ENCODE peak calls at places on chromosomes 1 and 21, in six cellular contexts. One of them, this sample, is unnamed.

GRCh38 chr1:56068908-56069307 is 510.5 kb downstream of the PLPP3 start:
- ATAC-seq in HCT116: no peak
- ATAC-seq in K562: no peak
- ATAC-seq in upper lobe of left lung: no peak
- ATAC-seq in right lobe of liver: no peak
- ATAC-seq in IMR-90: peak; percentile 40
- ATAC-seq in this sample: no peak

GRCh38 chr21:46392921-46393320 is 65.8 kb upstream of the DIP2A start:
- ATAC-seq in HCT116: no peak
- ATAC-seq in K562: peak; percentile 50
- ATAC-seq in upper lobe of left lung: peak; percentile 86
- ATAC-seq in right lobe of liver: no peak
- ATAC-seq in IMR-90: no peak
- ATAC-seq in this sample: peak; percentile 69

GRCh38 chr1:154749078-154749760 is 120.9 kb downstream of the KCNN3 start:
- ATAC-seq in HCT116: peak; percentile 99
- ATAC-seq in K562: peak; percentile 82
- ATAC-seq in upper lobe of left lung: no peak
- ATAC-seq in right lobe of liver: peak; percentile 45
- ATAC-seq in IMR-90: no peak
- ATAC-seq in this sample: no peak

GRCh38 chr1:18931731-18932130 is 24.7 kb downstream of the IFFO2 start:
- ATAC-seq in HCT116: no peak
- ATAC-seq in K562: no peak
- ATAC-seq in upper lobe of left lung: no peak
- ATAC-seq in right lobe of liver: no peak
- ATAC-seq in IMR-90: no peak
- ATAC-seq in this sample: no peak

GRCh38 chr1:50645147-50645546 is 221.9 kb upstream of the DMRTA2 start:
- ATAC-seq in HCT116: no peak
- ATAC-seq in K562: no peak
- ATAC-seq in upper lobe of left lung: no peak
- ATAC-seq in right lobe of liver: no peak
- ATAC-seq in IMR-90: peak; percentile 35
- ATAC-seq in this sample: no peak

GRCh38 chr1:15708486-15709137 is 24.5 kb downstream of the PLEKHM2 start:
- ATAC-seq in HCT116: no peak
- ATAC-seq in K562: no peak
- ATAC-seq in upper lobe of left lung: no peak
- ATAC-seq in right lobe of liver: no peak
- ATAC-seq in IMR-90: no peak
- ATAC-seq in this sample: no peak

GRCh38 chr1:43531906-43532584 is 1.4 kb downstream of the PTPRF start:
- ATAC-seq in HCT116: no peak
- ATAC-seq in K562: no peak
- ATAC-seq in upper lobe of left lung: no peak
- ATAC-seq in right lobe of liver: no peak
- ATAC-seq in IMR-90: peak; percentile 1
- ATAC-seq in this sample: no peak

GRCh38 chr1:236457775-236458174 is 63.7 kb downstream of the EDARADD start:
- ATAC-seq in HCT116: no peak
- ATAC-seq in K562: no peak
- ATAC-seq in upper lobe of left lung: no peak
- ATAC-seq in right lobe of liver: no peak
- ATAC-seq in IMR-90: no peak
- ATAC-seq in this sample: no peak

GRCh38 chr1:1433804-1434130 is 1.7 kb upstream of the VWA1 start:
- ATAC-seq in HCT116: peak; percentile 23
- ATAC-seq in K562: peak; percentile 7
- ATAC-seq in upper lobe of left lung: peak; percentile 5
- ATAC-seq in right lobe of liver: no peak
- ATAC-seq in IMR-90: no peak
- ATAC-seq in this sample: no peak

GRCh38 chr21:45094412-45094811 is 20.0 kb downstream of the ADARB1 start:
- ATAC-seq in HCT116: no peak
- ATAC-seq in K562: no peak
- ATAC-seq in upper lobe of left lung: no peak
- ATAC-seq in right lobe of liver: peak; percentile 52
- ATAC-seq in IMR-90: no peak
- ATAC-seq in this sample: no peak

GRCh38 chr1:186183219-186183618 is 191.8 kb downstream of the TPR start:
- ATAC-seq in HCT116: peak; percentile 57
- ATAC-seq in K562: peak; percentile 21
- ATAC-seq in upper lobe of left lung: peak; percentile 72
- ATAC-seq in right lobe of liver: no peak
- ATAC-seq in IMR-90: no peak
- ATAC-seq in this sample: peak; percentile 83

GRCh38 chr1:215517441-215517891 is 49.6 kb upstream of the KCTD3 start:
- ATAC-seq in HCT116: peak; percentile 74
- ATAC-seq in K562: peak; percentile 29
- ATAC-seq in upper lobe of left lung: no peak
- ATAC-seq in right lobe of liver: no peak
- ATAC-seq in IMR-90: peak; percentile 88
- ATAC-seq in this sample: no peak

GRCh38 chr1:24108334-24109165 is 3.4 kb downstream of the MYOM3 start:
- ATAC-seq in HCT116: peak; percentile 89
- ATAC-seq in K562: peak; percentile 9
- ATAC-seq in upper lobe of left lung: peak; percentile 79
- ATAC-seq in right lobe of liver: no peak
- ATAC-seq in IMR-90: peak; percentile 63
- ATAC-seq in this sample: peak; percentile 39

GRCh38 chr1:87705233-87705632 is 376.6 kb downstream of the LMO4 start:
- ATAC-seq in HCT116: no peak
- ATAC-seq in K562: no peak
- ATAC-seq in upper lobe of left lung: no peak
- ATAC-seq in right lobe of liver: no peak
- ATAC-seq in IMR-90: no peak
- ATAC-seq in this sample: no peak

GRCh38 chr1:56644064-56644940 is 812 bp upstream of the PRKAA2 start:
- ATAC-seq in HCT116: peak; percentile 35
- ATAC-seq in K562: no peak
- ATAC-seq in upper lobe of left lung: peak; percentile 51
- ATAC-seq in right lobe of liver: peak; percentile 46
- ATAC-seq in IMR-90: peak; percentile 52
- ATAC-seq in this sample: peak; percentile 29

GRCh38 chr1:43603004-43603403 is 46.9 kb upstream of the KDM4A start:
- ATAC-seq in HCT116: no peak
- ATAC-seq in K562: peak; percentile 17
- ATAC-seq in upper lobe of left lung: no peak
- ATAC-seq in right lobe of liver: no peak
- ATAC-seq in IMR-90: no peak
- ATAC-seq in this sample: no peak

GRCh38 chr1:240575976-240576666 is 35.8 kb downstream of the GREM2 start:
- ATAC-seq in HCT116: no peak
- ATAC-seq in K562: no peak
- ATAC-seq in upper lobe of left lung: peak; percentile 63
- ATAC-seq in right lobe of liver: peak; percentile 86
- ATAC-seq in IMR-90: peak; percentile 44
- ATAC-seq in this sample: peak; percentile 43

GRCh38 chr1:236151739-236152424 is 9.5 kb downstream of the GPR137B start:
- ATAC-seq in HCT116: no peak
- ATAC-seq in K562: no peak
- ATAC-seq in upper lobe of left lung: no peak
- ATAC-seq in right lobe of liver: no peak
- ATAC-seq in IMR-90: no peak
- ATAC-seq in this sample: no peak

GRCh38 chr1:107870691-107871090 is 94.3 kb downstream of the VAV3 start:
- ATAC-seq in HCT116: no peak
- ATAC-seq in K562: no peak
- ATAC-seq in upper lobe of left lung: peak; percentile 64
- ATAC-seq in right lobe of liver: no peak
- ATAC-seq in IMR-90: no peak
- ATAC-seq in this sample: no peak

GRCh38 chr21:35475768-35476167 is 426.7 kb upstream of the RUNX1 start:
- ATAC-seq in HCT116: no peak
- ATAC-seq in K562: peak; percentile 76
- ATAC-seq in upper lobe of left lung: peak; percentile 81
- ATAC-seq in right lobe of liver: no peak
- ATAC-seq in IMR-90: peak; percentile 48
- ATAC-seq in this sample: no peak

DNA sequence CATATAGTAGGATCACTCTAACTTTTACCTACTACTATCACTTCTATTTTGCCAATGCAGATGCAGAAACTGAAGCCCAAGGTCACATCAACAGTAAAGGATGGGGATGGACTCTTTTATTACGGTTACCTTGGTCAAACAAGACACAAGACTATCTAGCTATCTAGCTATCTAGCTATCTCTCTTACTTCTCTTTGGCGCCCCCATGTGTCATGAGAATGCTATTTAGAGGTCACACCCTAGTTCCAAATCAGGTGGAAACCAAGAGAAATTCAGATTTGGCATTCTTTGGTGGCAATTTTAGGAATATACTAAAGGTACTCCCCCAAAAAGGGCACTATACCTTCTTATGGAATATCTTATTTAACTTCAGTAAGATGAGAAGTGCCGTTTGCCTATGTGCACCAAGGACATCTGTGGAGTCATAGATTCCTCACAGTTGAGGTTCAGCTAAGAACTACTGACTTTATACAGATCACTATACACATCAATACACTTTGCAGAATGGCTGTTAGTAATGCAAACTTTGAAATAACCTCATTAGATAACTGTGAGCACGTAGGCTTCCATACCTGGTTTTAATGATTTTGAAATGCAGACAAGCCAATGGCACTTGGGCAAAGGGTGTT is 6.7 kb downstream of the ZNF648 start:
- ATAC-seq in HCT116: peak; percentile 84
- ATAC-seq in K562: peak; percentile 85
- ATAC-seq in upper lobe of left lung: peak; percentile 56
- ATAC-seq in right lobe of liver: peak; percentile 68
- ATAC-seq in IMR-90: no peak
- ATAC-seq in this sample: no peak
- TF ChIP-seq CTCF in HCT116: peak; percentile 68
- TF ChIP-seq CTCF in K562: peak; percentile 59
- TF ChIP-seq CTCF in upper lobe of left lung: peak; percentile 59
- TF ChIP-seq CTCF in right lobe of liver: peak; percentile 43
- TF ChIP-seq CTCF in IMR-90: peak; percentile 12
- TF ChIP-seq CTCF in this sample: peak; percentile 27

GRCh38 chr1:26550946-26551345 is 21.4 kb downstream of the RPS6KA1 start:
- ATAC-seq in HCT116: no peak
- ATAC-seq in K562: no peak
- ATAC-seq in upper lobe of left lung: no peak
- ATAC-seq in right lobe of liver: no peak
- ATAC-seq in IMR-90: no peak
- ATAC-seq in this sample: no peak

GRCh38 chr1:26553942-26554682 is 24.6 kb downstream of the RPS6KA1 start:
- ATAC-seq in HCT116: no peak
- ATAC-seq in K562: no peak
- ATAC-seq in upper lobe of left lung: peak; percentile 62
- ATAC-seq in right lobe of liver: no peak
- ATAC-seq in IMR-90: no peak
- ATAC-seq in this sample: no peak

GRCh38 chr1:26555550-26555981 is 26.0 kb downstream of the RPS6KA1 start:
- ATAC-seq in HCT116: no peak
- ATAC-seq in K562: peak; percentile 47
- ATAC-seq in upper lobe of left lung: no peak
- ATAC-seq in right lobe of liver: no peak
- ATAC-seq in IMR-90: no peak
- ATAC-seq in this sample: no peak

GRCh38 chr1:26554781-26555180 is 25.2 kb downstream of the RPS6KA1 start:
- ATAC-seq in HCT116: no peak
- ATAC-seq in K562: no peak
- ATAC-seq in upper lobe of left lung: no peak
- ATAC-seq in right lobe of liver: no peak
- ATAC-seq in IMR-90: no peak
- ATAC-seq in this sample: no peak

DNA sequence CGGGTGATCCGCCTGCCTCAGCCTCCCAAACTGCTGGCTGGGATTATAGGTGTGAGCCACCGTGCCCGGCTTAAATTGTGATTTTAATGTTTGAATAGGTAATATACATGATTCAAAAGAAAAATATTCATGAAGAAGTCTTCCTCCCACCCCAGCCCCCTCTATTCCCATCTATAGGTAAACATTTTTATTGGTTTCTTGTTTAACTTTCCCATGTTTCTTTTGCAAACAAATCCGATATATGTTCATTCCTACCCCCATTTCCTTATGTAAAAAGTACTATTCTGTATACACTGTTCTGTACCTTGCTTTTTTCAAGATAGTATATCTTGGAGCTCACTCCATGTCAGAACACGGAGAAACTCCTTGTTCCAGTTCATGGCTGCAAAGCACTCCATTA is 23.2 kb downstream of the RPS6KA1 start:
- ATAC-seq in HCT116: no peak
- ATAC-seq in K562: no peak
- ATAC-seq in upper lobe of left lung: no peak
- ATAC-seq in right lobe of liver: no peak
- ATAC-seq in IMR-90: no peak
- ATAC-seq in this sample: no peak
- H3K36me3 ChIP-seq in HCT116: peaks cover 16% of the 10 kb centered on the region
- H3K36me3 ChIP-seq in K562: peaks cover 73% of the 10 kb centered on the region
- H3K36me3 ChIP-seq in upper lobe of left lung: peaks cover 17% of the 10 kb centered on the region
- H3K36me3 ChIP-seq in right lobe of liver: no peaks in the 10 kb centered on the region
- H3K36me3 ChIP-seq in IMR-90: no peaks in the 10 kb centered on the region
- H3K36me3 ChIP-seq in this sample: no peaks in the 10 kb centered on the region

GRCh38 chr21:25639167-25639921 is at the start of gene JAM2:
- ATAC-seq in HCT116: no peak
- ATAC-seq in K562: peak; percentile 76
- ATAC-seq in upper lobe of left lung: peak; percentile 79
- ATAC-seq in right lobe of liver: peak; percentile 73
- ATAC-seq in IMR-90: peak; percentile 78
- ATAC-seq in this sample: peak; percentile 77
- TF ChIP-seq POLR2A in HCT116: no peak
- TF ChIP-seq POLR2A in K562: no peak
- TF ChIP-seq POLR2A in upper lobe of left lung: peak; percentile 6
- TF ChIP-seq POLR2A in right lobe of liver: no peak
- TF ChIP-seq POLR2A in IMR-90: no peak
- TF ChIP-seq POLR2A in this sample: no peak

GRCh38 chr1:17002524-17002902 is 9.2 kb downstream of the ATP13A2 start:
- ATAC-seq in HCT116: no peak
- ATAC-seq in K562: no peak
- ATAC-seq in upper lobe of left lung: no peak
- ATAC-seq in right lobe of liver: no peak
- ATAC-seq in IMR-90: no peak
- ATAC-seq in this sample: no peak

GRCh38 chr1:16998589-16998988 is 13.1 kb downstream of the ATP13A2 start:
- ATAC-seq in HCT116: no peak
- ATAC-seq in K562: no peak
- ATAC-seq in upper lobe of left lung: no peak
- ATAC-seq in right lobe of liver: no peak
- ATAC-seq in IMR-90: no peak
- ATAC-seq in this sample: no peak

GRCh38 chr1:16996845-16997244 is 14.9 kb downstream of the ATP13A2 start:
- ATAC-seq in HCT116: no peak
- ATAC-seq in K562: no peak
- ATAC-seq in upper lobe of left lung: no peak
- ATAC-seq in right lobe of liver: no peak
- ATAC-seq in IMR-90: no peak
- ATAC-seq in this sample: no peak

GRCh38 chr1:17001760-17002523 is 9.8 kb downstream of the ATP13A2 start:
- ATAC-seq in HCT116: no peak
- ATAC-seq in K562: no peak
- ATAC-seq in upper lobe of left lung: no peak
- ATAC-seq in right lobe of liver: no peak
- ATAC-seq in IMR-90: no peak
- ATAC-seq in this sample: no peak

DNA sequence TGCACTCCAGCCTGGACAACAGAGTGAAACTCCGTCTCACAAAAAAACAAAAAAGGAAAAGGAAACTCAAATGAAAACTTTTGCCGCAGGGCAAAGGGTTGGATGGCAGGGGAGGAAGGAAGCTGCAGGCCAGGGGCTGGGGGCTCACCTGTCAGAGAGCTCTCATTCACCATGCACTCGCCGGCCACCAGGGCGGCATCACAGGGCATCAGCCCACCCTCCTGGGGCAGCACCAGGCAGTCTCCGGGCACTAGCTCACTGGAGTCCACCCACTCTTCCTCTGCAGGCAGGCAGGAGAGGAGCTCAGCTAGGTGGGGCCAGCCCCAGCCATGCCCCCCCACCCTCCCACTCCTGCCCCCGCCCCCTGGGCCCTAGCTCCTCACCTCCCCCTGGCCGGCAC is 11.9 kb downstream of the ATP13A2 start:
- ATAC-seq in HCT116: peak; percentile 62
- ATAC-seq in K562: no peak
- ATAC-seq in upper lobe of left lung: no peak
- ATAC-seq in right lobe of liver: no peak
- ATAC-seq in IMR-90: no peak
- ATAC-seq in this sample: no peak
- TF ChIP-seq CTCF in HCT116: peak; percentile 24
- TF ChIP-seq CTCF in K562: no peak
- TF ChIP-seq CTCF in upper lobe of left lung: no peak
- TF ChIP-seq CTCF in right lobe of liver: no peak
- TF ChIP-seq CTCF in IMR-90: no peak
- TF ChIP-seq CTCF in this sample: no peak